ENCODE peak calls at places on chromosome 18, in nine cellular contexts. A is COR-L47; W is colonic mucosa; H is EL; F is fibroblast of the conjunctiva; K is amniotic epithelial cell; E is activated T-helper 9 cell treated with anti-CD3 and anti-CD28 coated beads, Interleukin-2, amount 50 U/mL, for 16 hours; L is activated T-cell treated with anti-CD3 and anti-CD28 coated beads for 1 hour; Y is progenitor cell of endocrine pancreas. G is an unnamed sample.

GRCh38 chr18:9707381-9708056 is 582 bp upstream of the RAB31 start:
- DNase-seq in W (no peak), L (no peak), Y (no peak), F (no peak), E (no peak), H (peak), K (peak), A (no peak), G (no peak)

GRCh38 chr18:55863876-55864275 is 275.9 kb upstream of the TCF4 start:
- DNase-seq in Y (no peak), K (no peak), E (no peak), L (no peak), H (peak), A (no peak), W (no peak), F (no peak), G (no peak)

GRCh38 chr18:8965398-8965797 is 137.1 kb upstream of the NDUFV2 start:
- DNase-seq in H (no peak), F (no peak), Y (no peak), K (no peak), L (no peak), A (no peak), W (no peak), E (no peak), G (no peak)

GRCh38 chr18:23281626-23282436 is 146.5 kb downstream of the CABLES1 start:
- DNase-seq in E (no peak), K (no peak), F (peak), Y (no peak), W (peak), L (no peak), H (peak), A (no peak), G (peak)

GRCh38 chr18:79488311-79489047 is 92.7 kb downstream of the NFATC1 start:
- DNase-seq in F (no peak), W (no peak), A (no peak), Y (no peak), H (no peak), E (no peak), L (no peak), K (no peak), G (no peak)

GRCh38 chr18:23881778-23882177 is 132.8 kb upstream of the TTC39C start:
- DNase-seq in E (no peak), W (no peak), Y (no peak), H (no peak), A (peak), F (no peak), L (no peak), K (no peak), G (peak)

GRCh38 chr18:3500016-3500415 is 50.0 kb downstream of the TGIF1 start:
- DNase-seq in K (peak), W (no peak), A (no peak), H (peak), Y (no peak), F (no peak), E (no peak), L (no peak), G (no peak)

GRCh38 chr18:29226201-29226600 is 1049.3 kb upstream of the CDH2 start:
- DNase-seq in K (peak), E (no peak), W (no peak), F (no peak), L (no peak), Y (no peak), A (no peak), H (no peak), G (no peak)

GRCh38 chr18:29157057-29157780 is 980.3 kb upstream of the CDH2 start:
- DNase-seq in K (peak), H (peak), Y (no peak), L (no peak), A (no peak), W (no peak), E (no peak), F (no peak), G (no peak)

GRCh38 chr18:44682181-44682870 is 1.6 kb downstream of the SETBP1 start:
- DNase-seq in F (no peak), W (peak), A (no peak), L (no peak), E (no peak), H (no peak), K (no peak), Y (no peak), G (no peak)

GRCh38 chr18:25678226-25678625 is 326.3 kb upstream of the ZNF521 start:
- DNase-seq in A (no peak), E (no peak), F (no peak), L (no peak), W (no peak), Y (no peak), H (no peak), K (no peak), G (no peak)

GRCh38 chr18:48698707-48699106 is 159.9 kb downstream of the CTIF start:
- DNase-seq in A (no peak), E (no peak), W (no peak), F (no peak), L (no peak), K (no peak), Y (no peak), H (no peak), G (no peak)

GRCh38 chr18:59814872-59815271 is 84.9 kb upstream of the PMAIP1 start:
- DNase-seq in F (no peak), H (peak), Y (no peak), A (no peak), L (no peak), E (no peak), W (no peak), K (peak), G (no peak)

GRCh38 chr18:8469793-8470192 is 139.4 kb upstream of the RAB12 start:
- DNase-seq in Y (no peak), A (no peak), F (no peak), L (no peak), E (no peak), H (peak), W (no peak), K (no peak), G (no peak)

GRCh38 chr18:12996661-12997292 is 5.6 kb downstream of the CEP192 start:
- DNase-seq in E (no peak), H (no peak), Y (no peak), F (no peak), A (no peak), L (no peak), K (no peak), W (no peak), G (no peak)

GRCh38 chr18:58349650-58350049 is 279.2 kb downstream of the ALPK2 start:
- DNase-seq in K (no peak), H (no peak), Y (no peak), A (no peak), L (no peak), F (no peak), E (no peak), W (no peak), G (no peak)

G was measured in small intestine.